ENCODE peak calls at places on chromosome 1, in seven cellular contexts. W is stimulated activated CD4-positive, alpha-beta T cell treated with anti-CD3 and anti-CD28 coated beads, Interleukin-2, amount 100 ng/mL, for 24 hours; L is central memory CD4-positive, alpha-beta T cell; M is Right ventricle myocardium superior; I is endothelial cell; Z is naive thymus-derived CD4-positive, alpha-beta T cell; H is activated T-helper 1 cell treated with anti-CD3 and anti-CD28 coated beads, Interleukin-2, amount 50 U/mL, for 16 hours. P is an unnamed sample.
A peak's percentile ranks its signal among the peaks of the same experiment; 100 is the strongest.

GRCh38 chr1:190949932-190950331 is 472.3 kb upstream of the BRINP3 start:
- DNase-seq in W (no peak), L (no peak), M (no peak), I (no peak), Z (no peak), H (no peak), P (no peak)

GRCh38 chr1:958823-959729 is at the start of gene NOC2L:
- DNase-seq in W (peak; percentile 98), L (peak; percentile 87), M (peak; percentile 96), I (peak; percentile 95), Z (peak; percentile 96), H (peak; percentile 97), P (peak; percentile 95)

GRCh38 chr1:72438270-72438669 is 155.9 kb upstream of the NEGR1 start:
- DNase-seq in W (no peak), L (no peak), M (no peak), I (no peak), Z (no peak), H (no peak), P (no peak)

GRCh38 chr1:52659356-52659755 is 26.4 kb downstream of the SHISAL2A start:
- DNase-seq in W (peak; percentile 40), L (no peak), M (no peak), I (no peak), Z (no peak), H (no peak), P (no peak)

GRCh38 chr1:58932820-58933598 is 149.2 kb upstream of the JUN start:
- DNase-seq in W (no peak), L (no peak), M (no peak), I (no peak), Z (no peak), H (no peak), P (peak; percentile 44)

GRCh38 chr1:229316166-229316565 is 26.7 kb downstream of the CCSAP start:
- DNase-seq in W (no peak), L (no peak), M (no peak), I (no peak), Z (no peak), H (no peak), P (no peak)

GRCh38 chr1:36458910-36459309 is 5.3 kb downstream of the MRPS15 start:
- DNase-seq in W (peak; percentile 69), L (no peak), M (no peak), I (no peak), Z (no peak), H (no peak), P (no peak)

GRCh38 chr1:94022471-94023189 is 98.3 kb downstream of the ABCA4 start:
- DNase-seq in W (no peak), L (no peak), M (no peak), I (no peak), Z (no peak), H (no peak), P (no peak)

GRCh38 chr1:96730574-96731298 is 9.2 kb downstream of the PTBP2 start:
- DNase-seq in W (no peak), L (no peak), M (no peak), I (no peak), Z (no peak), H (no peak), P (no peak)

GRCh38 chr1:99049745-99050144 is 45.1 kb upstream of the PLPPR5 start:
- DNase-seq in W (no peak), L (no peak), M (no peak), I (no peak), Z (no peak), H (no peak), P (no peak)

GRCh38 chr1:240515505-240515904 is 96.5 kb downstream of the GREM2 start:
- DNase-seq in W (no peak), L (no peak), M (no peak), I (no peak), Z (no peak), H (no peak), P (no peak)

GRCh38 chr1:110594466-110595076 is 11.6 kb downstream of the KCNA2 start:
- DNase-seq in W (no peak), L (no peak), M (no peak), I (no peak), Z (no peak), H (no peak), P (no peak)